ENCODE peak calls at places on chromosomes 11 and 22, in four cellular contexts. One of them, this sample, is unnamed.

GRCh38 chr11:26599421-26599820 is 27.4 kb upstream of the MUC15 start:
- DNase-seq in transverse colon: no peak
- DNase-seq in WTC11: no peak
- DNase-seq in HFF-Myc: no peak
- DNase-seq in this sample: no peak

GRCh38 chr11:65298131-65298535 is 16.5 kb upstream of the CDC42EP2 start:
- DNase-seq in transverse colon: peak
- DNase-seq in WTC11: no peak
- DNase-seq in HFF-Myc: no peak
- DNase-seq in this sample: no peak

GRCh38 chr22:33923660-33924246 is 3.5 kb upstream of the LARGE1 start:
- DNase-seq in transverse colon: peak
- DNase-seq in WTC11: peak
- DNase-seq in HFF-Myc: peak
- DNase-seq in this sample: peak

GRCh38 chr11:134181707-134182106 is 42.1 kb downstream of the NCAPD3 start:
- DNase-seq in transverse colon: no peak
- DNase-seq in WTC11: no peak
- DNase-seq in HFF-Myc: no peak
- DNase-seq in this sample: no peak

GRCh38 chr11:123434262-123434661 is 4.2 kb downstream of the GRAMD1B start:
- DNase-seq in transverse colon: peak
- DNase-seq in WTC11: peak
- DNase-seq in HFF-Myc: no peak
- DNase-seq in this sample: no peak

GRCh38 chr11:69450064-69450856 is 31.2 kb upstream of the LINC01488 start:
- DNase-seq in transverse colon: no peak
- DNase-seq in WTC11: no peak
- DNase-seq in HFF-Myc: no peak
- DNase-seq in this sample: no peak

GRCh38 chr22:20930004-20930403 is 12.8 kb downstream of the CRKL start:
- DNase-seq in transverse colon: no peak
- DNase-seq in WTC11: no peak
- DNase-seq in HFF-Myc: no peak
- DNase-seq in this sample: no peak

GRCh38 chr22:19060356-19061009 is 61.7 kb downstream of the DGCR2 start:
- DNase-seq in transverse colon: no peak
- DNase-seq in WTC11: no peak
- DNase-seq in HFF-Myc: no peak
- DNase-seq in this sample: no peak

GRCh38 chr22:49090061-49090852 is 737.4 kb downstream of the BRD1 start:
- DNase-seq in transverse colon: no peak
- DNase-seq in WTC11: no peak
- DNase-seq in HFF-Myc: no peak
- DNase-seq in this sample: no peak

GRCh38 chr11:118098996-118099837 is 12.5 kb upstream of the SMIM35 start:
- DNase-seq in transverse colon: no peak
- DNase-seq in WTC11: no peak
- DNase-seq in HFF-Myc: no peak
- DNase-seq in this sample: peak

GRCh38 chr11:33620423-33621120 is 80.1 kb downstream of the C11orf91 start:
- DNase-seq in transverse colon: no peak
- DNase-seq in WTC11: no peak
- DNase-seq in HFF-Myc: no peak
- DNase-seq in this sample: no peak

GRCh38 chr11:71410363-71410966 is 37.7 kb downstream of the DHCR7 start:
- DNase-seq in transverse colon: no peak
- DNase-seq in WTC11: no peak
- DNase-seq in HFF-Myc: no peak
- DNase-seq in this sample: no peak

DNA sequence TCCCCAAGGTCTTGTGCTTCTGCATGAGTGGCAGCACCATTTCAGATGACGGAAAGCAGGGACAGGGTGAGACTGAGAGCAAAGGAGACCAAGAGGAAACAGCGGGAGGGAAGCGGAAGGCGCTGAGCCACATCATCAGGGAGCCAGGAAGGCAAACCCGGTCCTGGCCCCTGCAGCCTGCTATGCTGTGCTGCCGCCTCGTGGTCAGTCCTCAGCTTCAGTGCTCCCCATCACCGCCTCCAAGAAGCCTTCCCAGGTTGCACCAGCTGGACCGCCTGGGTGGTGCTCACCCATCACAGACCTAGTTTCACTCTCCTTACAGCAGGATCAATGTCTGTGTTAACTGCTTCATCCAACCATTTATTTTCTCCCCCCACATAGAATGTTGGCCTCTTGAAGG is 73.0 kb upstream of the PHF21B start:
- DNase-seq in transverse colon: no peak
- DNase-seq in WTC11: peak
- DNase-seq in HFF-Myc: no peak
- DNase-seq in this sample: no peak
- TF ChIP-seq CTCF in transverse colon: no peak
- TF ChIP-seq CTCF in WTC11: peak
- TF ChIP-seq CTCF in HFF-Myc: peak
- TF ChIP-seq CTCF in this sample: peak

DNA sequence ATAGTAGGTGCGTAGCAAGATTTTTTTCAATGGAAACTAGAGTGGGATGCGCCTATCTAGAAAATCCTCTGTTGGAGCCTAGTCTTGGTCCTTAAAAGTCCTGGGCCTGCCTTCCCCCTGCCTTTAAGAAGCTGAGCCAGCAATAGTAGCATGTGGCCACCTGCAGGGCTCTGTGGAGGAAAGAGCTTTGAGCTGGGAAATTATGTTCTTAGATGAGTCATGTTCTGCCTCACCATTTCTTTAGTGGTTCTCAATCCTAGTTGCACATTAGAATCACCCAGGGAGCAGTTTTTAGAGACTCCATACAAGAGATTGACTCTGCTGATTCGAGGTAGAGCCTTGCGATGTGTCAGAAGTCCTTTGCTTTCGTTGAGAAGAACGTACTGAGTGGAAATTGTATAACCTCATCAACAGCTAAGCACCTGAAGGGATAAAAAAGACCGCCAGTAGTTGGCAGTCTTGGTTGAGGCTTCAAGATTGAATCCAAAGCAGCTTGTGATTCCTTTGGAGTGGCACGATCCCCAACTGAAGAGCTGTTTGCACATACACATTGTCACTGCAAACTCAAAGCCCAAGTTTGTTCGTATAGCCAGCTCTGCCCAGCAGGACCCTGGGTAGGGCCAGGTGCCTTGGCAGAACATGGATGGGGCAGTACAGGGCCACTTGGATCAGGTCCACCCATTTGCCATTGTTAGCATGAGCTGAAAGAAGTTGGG is 133.3 kb downstream of the COMMD9 start:
- DNase-seq in transverse colon: no peak
- DNase-seq in WTC11: no peak
- DNase-seq in HFF-Myc: no peak
- DNase-seq in this sample: no peak
- TF ChIP-seq CTCF in transverse colon: no peak
- TF ChIP-seq CTCF in WTC11: no peak
- TF ChIP-seq CTCF in HFF-Myc: no peak
- TF ChIP-seq CTCF in this sample: no peak

GRCh38 chr11:77449060-77449521 is 24.8 kb downstream of the PAK1 start:
- DNase-seq in transverse colon: no peak
- DNase-seq in WTC11: no peak
- DNase-seq in HFF-Myc: no peak
- DNase-seq in this sample: no peak
- TF ChIP-seq CTCF in transverse colon: no peak
- TF ChIP-seq CTCF in WTC11: no peak
- TF ChIP-seq CTCF in HFF-Myc: no peak
- TF ChIP-seq CTCF in this sample: no peak

DNA sequence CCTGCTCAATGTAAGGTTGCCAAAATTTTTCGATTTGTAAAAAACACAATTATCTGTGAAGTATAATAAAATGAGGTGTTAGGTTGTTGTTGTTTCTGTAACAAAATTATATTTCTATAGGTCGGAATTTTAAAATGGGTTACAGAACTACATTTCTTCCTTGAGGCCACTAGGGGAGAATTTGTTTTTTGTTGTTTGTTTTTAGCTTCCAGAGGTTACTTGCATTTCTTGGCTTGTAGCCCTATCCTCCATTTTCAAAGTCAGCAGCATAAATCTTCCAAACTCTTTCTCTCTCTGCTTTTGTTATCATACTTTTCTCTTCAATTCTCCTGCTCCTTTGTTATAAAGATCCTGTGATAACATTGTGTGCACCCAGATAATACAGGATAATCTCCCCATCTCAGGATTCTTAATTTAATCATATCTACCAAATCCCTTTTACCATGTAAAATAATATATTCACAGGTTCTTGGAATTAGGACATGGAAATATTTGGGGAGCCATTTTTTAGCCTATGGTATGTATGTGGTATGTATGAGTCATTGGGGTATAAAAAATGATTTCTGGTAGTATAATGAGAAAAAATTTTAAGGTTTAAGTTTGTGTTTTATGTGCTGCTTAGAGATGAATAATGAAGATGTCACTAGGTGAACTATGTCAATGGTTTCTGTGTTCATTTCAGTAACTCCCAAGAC is 9.4 kb upstream of the PATL1 start:
- DNase-seq in transverse colon: no peak
- DNase-seq in WTC11: no peak
- DNase-seq in HFF-Myc: no peak
- DNase-seq in this sample: no peak
- TF ChIP-seq CTCF in transverse colon: no peak
- TF ChIP-seq CTCF in WTC11: no peak
- TF ChIP-seq CTCF in HFF-Myc: no peak
- TF ChIP-seq CTCF in this sample: no peak

GRCh38 chr22:50274311-50274710 is 4.1 kb upstream of the MAPK11 start:
- DNase-seq in transverse colon: peak
- DNase-seq in WTC11: no peak
- DNase-seq in HFF-Myc: no peak
- DNase-seq in this sample: peak

GRCh38 chr22:50277761-50278160 is 7.6 kb upstream of the MAPK11 start:
- DNase-seq in transverse colon: no peak
- DNase-seq in WTC11: no peak
- DNase-seq in HFF-Myc: no peak
- DNase-seq in this sample: no peak

GRCh38 chr22:50275181-50276055 is 5.2 kb upstream of the MAPK11 start:
- DNase-seq in transverse colon: no peak
- DNase-seq in WTC11: no peak
- DNase-seq in HFF-Myc: no peak
- DNase-seq in this sample: no peak

GRCh38 chr22:50278461-50278860 is 8.3 kb upstream of the MAPK11 start:
- DNase-seq in transverse colon: no peak
- DNase-seq in WTC11: no peak
- DNase-seq in HFF-Myc: no peak
- DNase-seq in this sample: no peak

GRCh38 chr22:50276143-50276542 is 6.0 kb upstream of the MAPK11 start:
- DNase-seq in transverse colon: peak
- DNase-seq in WTC11: peak
- DNase-seq in HFF-Myc: no peak
- DNase-seq in this sample: no peak
- TF ChIP-seq CTCF in transverse colon: peak
- TF ChIP-seq CTCF in WTC11: peak
- TF ChIP-seq CTCF in HFF-Myc: peak
- TF ChIP-seq CTCF in this sample: no peak

GRCh38 chr11:64127267-64128072 is 38.4 kb downstream of the MACROD1 start:
- DNase-seq in transverse colon: no peak
- DNase-seq in WTC11: no peak
- DNase-seq in HFF-Myc: no peak
- DNase-seq in this sample: no peak
- TF ChIP-seq CTCF in transverse colon: no peak
- TF ChIP-seq CTCF in WTC11: no peak
- TF ChIP-seq CTCF in HFF-Myc: no peak
- TF ChIP-seq CTCF in this sample: no peak

DNA sequence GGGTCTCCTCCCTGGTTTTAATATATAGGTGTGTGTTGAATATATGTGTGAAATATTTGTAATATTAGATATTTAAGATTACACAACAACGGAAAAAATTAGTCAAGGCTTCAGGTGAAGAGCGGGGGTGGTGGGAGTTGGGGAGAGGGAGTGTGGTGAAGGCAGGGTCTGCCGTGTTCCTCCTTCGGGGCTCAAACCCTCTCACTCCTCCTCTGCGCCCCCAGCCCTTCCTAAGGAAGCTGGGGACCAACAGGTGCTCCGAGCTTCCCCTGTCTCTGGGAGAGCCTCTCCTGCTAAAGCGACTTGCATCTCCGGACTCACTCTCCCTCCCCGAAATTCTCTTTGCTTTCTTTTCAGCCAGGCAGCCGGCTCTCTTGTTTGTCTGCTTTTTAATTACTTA is 950 bp upstream of the CADM1 start:
- DNase-seq in transverse colon: no peak
- DNase-seq in WTC11: peak
- DNase-seq in HFF-Myc: no peak
- DNase-seq in this sample: peak
- TF ChIP-seq CTCF in transverse colon: no peak
- TF ChIP-seq CTCF in WTC11: no peak
- TF ChIP-seq CTCF in HFF-Myc: no peak
- TF ChIP-seq CTCF in this sample: no peak

GRCh38 chr11:17014774-17015638 is 792 bp upstream of the PLEKHA7 start:
- DNase-seq in transverse colon: peak
- DNase-seq in WTC11: peak
- DNase-seq in HFF-Myc: no peak
- DNase-seq in this sample: peak
- TF ChIP-seq CTCF in transverse colon: peak
- TF ChIP-seq CTCF in WTC11: peak
- TF ChIP-seq CTCF in HFF-Myc: peak
- TF ChIP-seq CTCF in this sample: peak

GRCh38 chr11:120056301-120057027 is 81.4 kb downstream of the TRIM29 start:
- DNase-seq in transverse colon: no peak
- DNase-seq in WTC11: no peak
- DNase-seq in HFF-Myc: no peak
- DNase-seq in this sample: no peak
- TF ChIP-seq CTCF in transverse colon: no peak
- TF ChIP-seq CTCF in WTC11: no peak
- TF ChIP-seq CTCF in HFF-Myc: no peak
- TF ChIP-seq CTCF in this sample: no peak